ENCODE peak calls at places on chromosomes 4 and X, in seven cellular contexts. U, I, N, A, Q, F and C are unnamed samples.

GRCh38 chrX:3520987-3521875 is 174.8 kb upstream of the MXRA5 start:
- DNase-seq in I (no peak), U (no peak), F (no peak), A (no peak), Q (no peak), N (no peak), C (no peak)

GRCh38 chrX:48896611-48897011 is 957 bp downstream of the TIMM17B start:
- DNase-seq in A (no peak), N (no peak), I (peak), U (no peak), Q (no peak), F (no peak), C (no peak)

GRCh38 chrX:20378291-20378920 is 111.7 kb upstream of the RPS6KA3 start:
- DNase-seq in U (no peak), N (no peak), A (no peak), I (no peak), Q (no peak), F (peak), C (no peak)

GRCh38 chr4:163548481-163549243 is 54.2 kb downstream of the TMA16 start:
- DNase-seq in I (peak), N (no peak), Q (peak), A (peak), U (no peak), F (no peak), C (no peak)

GRCh38 chr4:19880205-19880604 is 371.5 kb upstream of the SLIT2 start:
- DNase-seq in Q (no peak), A (no peak), F (no peak), U (no peak), N (no peak), I (no peak), C (no peak)

GRCh38 chrX:134692990-134693389 is 34.7 kb upstream of the PLAC1 start:
- DNase-seq in F (no peak), Q (no peak), U (no peak), A (no peak), I (no peak), N (no peak), C (no peak)

GRCh38 chr4:73759357-73759756 is 19.0 kb downstream of the CXCL8 start:
- DNase-seq in A (no peak), I (no peak), N (no peak), Q (no peak), U (no peak), F (no peak), C (no peak)

GRCh38 chr4:44545781-44546180 is 97.2 kb upstream of the KCTD8 start:
- DNase-seq in Q (no peak), A (no peak), N (no peak), I (no peak), U (no peak), F (no peak), C (no peak)

GRCh38 chrX:15947648-15948317 is 93.2 kb upstream of the AP1S2 start:
- DNase-seq in Q (no peak), I (peak), U (no peak), A (no peak), N (peak), F (no peak), C (no peak)

GRCh38 chrX:18696653-18697052 is 10.8 kb upstream of the PPEF1 start:
- DNase-seq in Q (no peak), A (no peak), I (no peak), U (no peak), F (no peak), N (no peak), C (no peak)

GRCh38 chrX:3320471-3321046 is 25.9 kb downstream of the MXRA5 start:
- DNase-seq in I (no peak), U (no peak), Q (no peak), F (no peak), A (no peak), N (no peak), C (no peak)

GRCh38 chrX:108139303-108139702 is 47.7 kb downstream of the ATG4A start:
- DNase-seq in I (peak), Q (peak), N (no peak), A (no peak), F (no peak), U (no peak), C (no peak)

GRCh38 chrX:43002526-43003203 is 224.7 kb upstream of the PPP1R2C start:
- DNase-seq in Q (no peak), I (no peak), U (no peak), F (peak), A (no peak), N (no peak), C (no peak)

GRCh38 chr4:157741642-157742041 is 431.2 kb downstream of the GASK1B start:
- DNase-seq in A (no peak), U (no peak), N (no peak), F (no peak), I (no peak), Q (no peak), C (no peak)

GRCh38 chrX:114905251-114905650 is 112.2 kb downstream of the IL13RA2 start:
- DNase-seq in I (no peak), Q (no peak), N (no peak), U (no peak), F (no peak), A (no peak), C (no peak)

GRCh38 chr4:6316461-6317003 is 46.9 kb downstream of the WFS1 start:
- DNase-seq in Q (no peak), U (no peak), I (no peak), A (no peak), F (no peak), N (no peak), C (no peak)

GRCh38 chr4:134078230-134078914 is 123.2 kb downstream of the PABPC4L start:
- DNase-seq in Q (no peak), N (no peak), F (no peak), A (no peak), U (peak), I (no peak), C (no peak)

GRCh38 chrX:57156397-57157049 is 19.3 kb upstream of the SPIN2A start:
- DNase-seq in N (peak), A (peak), U (no peak), Q (no peak), F (no peak), I (no peak), C (no peak)

GRCh38 chrX:116204947-116205346 is 34.4 kb downstream of the AGTR2 start:
- DNase-seq in I (peak), A (peak), F (no peak), U (no peak), Q (peak), N (no peak), C (no peak)

GRCh38 chr4:76197971-76198410 is 15.6 kb downstream of the SCARB2 start:
- DNase-seq in I (no peak), Q (peak), A (no peak), F (no peak), N (no peak), U (no peak), C (no peak)

GRCh38 chrX:133495464-133496391 is 80.4 kb upstream of the GPC4 start:
- DNase-seq in U (no peak), N (no peak), Q (no peak), F (no peak), I (no peak), A (no peak), C (no peak)

GRCh38 chrX:134171661-134172587 is 65.1 kb upstream of the CCDC160 start:
- DNase-seq in U (no peak), N (no peak), A (no peak), Q (peak), F (no peak), I (no peak), C (no peak)

GRCh38 chr4:157280673-157281072 is 60.1 kb downstream of the GRIA2 start:
- DNase-seq in A (no peak), I (no peak), F (no peak), N (no peak), U (no peak), Q (no peak), C (no peak)

GRCh38 chrX:140480765-140481164 is 24.1 kb downstream of the SOX3 start:
- DNase-seq in U (no peak), Q (no peak), F (no peak), N (no peak), I (no peak), A (no peak), C (no peak)

GRCh38 chr4:165873298-165874071 is 448 bp downstream of the TLL1 start:
- DNase-seq in U (peak), F (no peak), A (peak), N (peak), Q (peak), I (no peak), C (peak)

GRCh38 chr4:77804471-77804870 is 14.7 kb downstream of the CNOT6L start:
- DNase-seq in F (no peak), Q (no peak), N (no peak), I (no peak), A (no peak), U (no peak), C (no peak)

GRCh38 chr4:180152831-180153230 is 2090.4 kb upstream of the TENM3 start:
- DNase-seq in F (no peak), Q (no peak), U (no peak), A (no peak), N (no peak), I (no peak), C (no peak)

GRCh38 chr4:171042989-171043524 is 770.1 kb upstream of the GALNTL6 start:
- DNase-seq in F (no peak), N (no peak), A (no peak), Q (no peak), U (no peak), I (no peak), C (no peak)

DNA sequence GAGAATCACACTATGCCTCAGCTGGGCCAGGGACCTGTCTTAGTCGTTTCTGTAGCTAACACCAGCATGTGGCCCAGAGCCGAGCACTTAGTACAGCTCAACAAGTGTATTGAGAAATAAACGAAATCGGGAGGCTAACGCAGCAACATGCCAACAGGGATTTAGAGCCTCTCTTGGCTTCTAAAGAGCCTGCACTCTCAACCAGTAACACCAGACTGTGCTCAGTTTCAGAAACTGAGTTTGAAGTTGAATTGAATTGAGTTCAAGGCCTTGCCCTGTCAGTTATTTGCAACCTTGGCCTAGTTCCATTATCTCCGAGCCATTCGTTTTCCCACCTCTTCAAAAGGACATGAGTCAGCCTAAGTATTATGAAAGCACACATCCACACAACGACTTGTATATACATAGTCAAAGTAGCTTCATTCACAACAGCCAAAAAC is 71.3 kb upstream of the LDB2 start:
- DNase-seq in Q (no peak), N (no peak), A (peak), U (no peak), F (no peak), I (no peak), C (no peak)
- TF ChIP-seq POLR2AphosphoS5 in Q (no peak), N (no peak), A (no peak), U (no peak), F (no peak), I (no peak), C (no peak)

DNA sequence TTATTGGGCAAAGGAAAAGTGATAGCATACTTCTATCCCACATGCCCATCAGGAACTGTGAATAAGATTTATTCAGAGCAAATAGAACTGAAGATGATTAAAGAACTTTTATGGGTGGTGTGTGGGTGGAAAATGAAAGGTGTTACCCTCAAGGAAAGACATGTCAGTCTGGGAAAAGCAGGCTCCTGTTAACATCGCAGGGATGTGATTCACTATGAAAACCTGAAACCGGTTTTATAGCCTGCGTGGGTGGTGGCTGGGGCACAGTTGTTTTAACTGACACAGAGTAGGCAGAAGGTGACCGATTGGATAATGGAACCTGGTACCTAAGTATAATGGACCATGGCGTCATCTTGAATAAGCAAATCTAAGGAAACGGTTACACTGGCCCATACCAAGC is 61.3 kb upstream of the CASK start:
- DNase-seq in Q (no peak), U (no peak), I (no peak), A (no peak), N (no peak), F (no peak), C (no peak)
- TF ChIP-seq TAF1 in Q (no peak), U (no peak), I (no peak), A (no peak), N (no peak), F (no peak), C (no peak)

GRCh38 chrX:78650906-78651437 is 8.2 kb downstream of the RTL3 start:
- DNase-seq in F (peak), A (no peak), I (no peak), N (no peak), U (no peak), Q (no peak), C (no peak)
- TF ChIP-seq POLR2AphosphoS5 in F (no peak), A (no peak), I (no peak), N (no peak), U (no peak), Q (no peak), C (no peak)

DNA sequence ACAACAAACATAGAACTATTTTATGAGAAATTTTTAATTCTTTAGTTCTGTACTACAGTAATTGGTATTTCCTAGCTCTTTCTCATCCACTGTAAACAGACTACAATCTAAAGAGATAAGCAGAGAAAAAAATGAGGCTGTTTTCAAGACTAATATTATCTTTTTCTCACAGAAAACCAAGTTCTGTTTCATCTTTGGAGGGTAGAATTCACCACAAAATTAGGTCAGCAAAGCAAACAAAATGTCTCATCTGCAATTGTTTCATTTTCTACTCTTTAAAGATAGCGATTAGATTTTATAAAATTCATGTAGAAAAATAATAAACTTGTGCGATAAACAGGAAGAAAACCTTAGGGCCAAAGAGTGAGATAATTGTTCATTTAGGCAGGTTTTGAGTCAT is 10.8 kb downstream of the APOO start:
- DNase-seq in Q (no peak), I (no peak), F (no peak), A (no peak), N (no peak), U (no peak), C (no peak)
- TF ChIP-seq TAF1 in Q (no peak), I (no peak), F (no peak), A (no peak), N (no peak), U (no peak), C (no peak)

DNA sequence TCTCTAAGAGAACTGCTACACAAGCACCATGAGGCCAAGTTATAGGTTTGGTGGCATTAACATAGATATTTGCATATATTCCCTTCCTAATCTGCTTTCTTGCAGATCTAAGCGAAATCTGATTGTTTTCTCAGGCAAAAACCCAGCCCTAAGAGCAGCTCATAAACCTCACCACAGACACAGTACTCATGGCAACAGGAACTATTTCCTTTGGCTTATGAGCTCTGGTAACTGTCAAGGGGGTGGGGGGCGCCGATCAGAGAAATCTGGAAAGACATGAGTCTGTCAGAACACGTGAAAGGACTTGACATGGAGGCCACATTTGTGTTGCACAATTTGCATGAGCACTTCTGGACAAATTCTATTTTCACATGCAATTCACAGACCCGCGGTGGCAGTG is 83.7 kb downstream of the MGST2 start:
- DNase-seq in I (no peak), A (no peak), Q (no peak), U (no peak), N (no peak), F (no peak), C (no peak)
- TF ChIP-seq POLR2AphosphoS5 in I (no peak), A (no peak), Q (no peak), U (no peak), N (no peak), F (no peak), C (no peak)

GRCh38 chr4:114200026-114200425 is 220.6 kb upstream of the ARSJ start:
- DNase-seq in U (no peak), A (no peak), I (no peak), F (no peak), Q (no peak), N (no peak), C (no peak)
- TF ChIP-seq TAF1 in U (no peak), A (no peak), I (no peak), F (no peak), Q (no peak), N (no peak), C (no peak)

DNA sequence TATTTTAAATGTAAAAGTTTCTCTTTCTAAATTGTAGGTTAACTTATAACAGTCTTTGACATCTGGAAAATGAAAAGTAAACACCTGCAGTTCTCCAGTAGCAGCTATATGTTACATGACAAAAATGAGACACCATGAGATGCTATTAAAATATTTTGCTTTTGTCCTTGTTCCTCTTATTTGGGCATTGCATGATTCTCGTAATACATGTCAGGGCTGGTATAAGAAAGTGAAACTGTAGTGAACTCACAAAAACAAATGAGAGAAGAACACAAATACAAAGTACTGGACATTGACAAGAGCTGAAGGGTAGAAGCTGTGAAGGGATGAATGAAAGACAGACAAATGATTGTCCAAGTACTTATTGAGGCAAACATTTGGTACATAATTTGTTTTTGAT is 9.0 kb downstream of the GK2 start:
- DNase-seq in F (no peak), I (no peak), Q (no peak), U (no peak), A (no peak), N (no peak), C (no peak)
- TF ChIP-seq POLR2AphosphoS5 in F (no peak), I (no peak), Q (no peak), U (no peak), A (no peak), N (no peak), C (no peak)

GRCh38 chr4:16226816-16227461 is 668 bp upstream of the TAPT1 start:
- DNase-seq in U (peak), F (no peak), I (peak), N (peak), A (peak), Q (peak), C (peak)

GRCh38 chr4:16229604-16230003 is 3.3 kb upstream of the TAPT1 start:
- DNase-seq in N (no peak), Q (no peak), I (no peak), A (no peak), F (no peak), U (no peak), C (no peak)

GRCh38 chr4:16225681-16225995 is 633 bp downstream of the TAPT1 start:
- DNase-seq in N (no peak), U (no peak), A (no peak), Q (no peak), I (no peak), F (no peak), C (no peak)

GRCh38 chr4:16225996-16226815 is at the start of gene TAPT1:
- DNase-seq in U (peak), A (no peak), I (peak), Q (peak), N (peak), F (no peak), C (peak)

DNA sequence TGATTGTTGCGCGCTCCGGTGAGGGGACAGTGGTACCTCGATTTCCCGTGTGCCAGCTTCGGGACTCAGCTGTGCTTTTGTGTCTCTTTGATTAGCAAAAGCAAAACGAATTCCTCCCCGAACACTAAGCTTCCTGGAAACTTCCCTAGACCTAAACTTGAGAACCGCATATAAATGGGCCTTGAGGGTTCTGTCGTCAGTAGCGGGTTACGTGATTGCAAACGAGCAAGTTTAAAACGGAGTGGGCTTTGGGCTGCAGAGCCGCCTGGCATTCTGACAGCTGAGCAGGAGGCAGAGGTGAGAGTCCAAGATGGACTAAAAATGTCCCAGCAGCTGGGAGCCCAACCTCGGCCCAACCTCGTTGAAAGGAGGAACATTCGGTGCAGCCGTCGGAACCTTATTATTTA is 1.2 kb upstream of the TAPT1 start:
- DNase-seq in A (peak), N (no peak), I (no peak), U (no peak), F (no peak), Q (peak), C (no peak)
- TF ChIP-seq TAF1 in A (no peak), N (no peak), I (no peak), U (no peak), F (no peak), Q (no peak), C (no peak)

DNA sequence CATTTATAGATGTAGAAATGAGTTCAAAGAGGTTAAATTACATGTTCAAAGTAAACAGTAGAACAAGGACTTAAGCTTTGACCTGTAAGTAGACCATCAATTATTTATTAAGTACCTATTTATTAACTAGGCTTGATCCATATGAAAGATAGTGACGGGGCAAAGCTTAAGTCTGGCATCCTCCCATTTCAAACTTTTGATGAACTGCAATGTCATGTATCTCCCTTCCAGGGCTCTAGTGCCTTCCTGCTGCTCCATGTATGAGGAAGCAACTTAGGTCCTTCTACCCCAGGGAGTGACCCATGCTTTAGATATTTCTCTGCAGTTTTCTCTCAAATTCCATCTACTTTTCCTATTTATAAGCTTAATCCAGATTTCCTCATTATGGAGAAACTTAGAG is 31.9 kb upstream of the ANTXR2 start:
- DNase-seq in U (no peak), I (no peak), N (no peak), F (no peak), Q (no peak), A (no peak), C (no peak)
- TF ChIP-seq POLR2AphosphoS5 in U (no peak), I (no peak), N (no peak), F (no peak), Q (no peak), A (no peak), C (no peak)